ENCODE peak calls at places on chromosomes 5 and 9, in six cellular contexts. E is tibial nerve, G is GM12865, T is GM23338, M is cardiac fibroblast, R is uterus. C is an unnamed sample.

GRCh38 chr9:77647659-77648457 is at the start of gene GNA14:
- DNase-seq in T (peak; percentile 81), M (peak; percentile 36), G (no peak), R (peak; percentile 47), E (no peak), C (peak; percentile 57)

GRCh38 chr9:123339666-123340414 is 16.2 kb upstream of the CRB2 start:
- DNase-seq in G (peak; percentile 93), T (no peak), E (no peak), M (peak; percentile 20), R (no peak), C (no peak)

GRCh38 chr9:117340422-117340821 is 74.4 kb downstream of the ASTN2 start:
- DNase-seq in E (no peak), G (no peak), M (no peak), R (no peak), T (no peak), C (no peak)

GRCh38 chr5:114367029-114367428 is 5.2 kb downstream of the KCNN2 start:
- DNase-seq in R (no peak), M (peak; percentile 18), E (no peak), T (no peak), G (no peak), C (no peak)

GRCh38 chr5:176534640-176535039 is 2.6 kb downstream of the RNF44 start:
- DNase-seq in G (peak; percentile 51), M (no peak), R (no peak), T (no peak), E (no peak), C (no peak)

GRCh38 chr5:52134013-52134650 is 653.6 kb upstream of the ITGA1 start:
- DNase-seq in T (no peak), E (no peak), R (no peak), G (no peak), M (no peak), C (no peak)

GRCh38 chr5:33370135-33370472 is 70.7 kb upstream of the TARS1 start:
- DNase-seq in M (peak; percentile 96), R (no peak), T (no peak), G (no peak), E (no peak), C (no peak)

GRCh38 chr9:3441197-3441816 is 84.5 kb downstream of the RFX3 start:
- DNase-seq in T (peak; percentile 68), G (peak; percentile 81), R (no peak), M (peak; percentile 86), E (peak; percentile 18), C (peak; percentile 47)

GRCh38 chr5:123610665-123611406 is 98.9 kb downstream of the CSNK1G3 start:
- DNase-seq in G (peak; percentile 79), R (peak; percentile 18), T (peak; percentile 78), M (peak; percentile 86), E (peak; percentile 72), C (no peak)

GRCh38 chr5:54302267-54302687 is 8.1 kb downstream of the ARL15 start:
- DNase-seq in R (no peak), E (peak; percentile 12), M (peak; percentile 54), T (no peak), G (no peak), C (no peak)

GRCh38 chr9:27870404-27870803 is 297.1 kb upstream of the C9orf72 start:
- DNase-seq in E (no peak), G (no peak), T (no peak), R (no peak), M (no peak), C (no peak)

GRCh38 chr5:139481122-139481533 is 1.4 kb downstream of the STING1 start:
- DNase-seq in R (peak; percentile 68), E (no peak), G (no peak), M (peak; percentile 33), T (no peak), C (no peak)

GRCh38 chr9:6049798-6050197 is 34.4 kb upstream of the RANBP6 start:
- DNase-seq in M (peak; percentile 46), G (peak; percentile 82), R (no peak), E (no peak), T (peak; percentile 65), C (no peak)

GRCh38 chr5:35313296-35313695 is 83.0 kb upstream of the PRLR start:
- DNase-seq in M (peak; percentile 18), E (peak; percentile 10), R (no peak), G (no peak), T (no peak), C (no peak)

GRCh38 chr9:96156578-96156977 is 145.4 kb downstream of the HSD17B3 start:
- DNase-seq in E (no peak), G (peak; percentile 51), R (no peak), M (no peak), T (no peak), C (peak; percentile 72)

GRCh38 chr5:76479973-76480667 is 77.0 kb downstream of the IQGAP2 start:
- DNase-seq in E (no peak), M (no peak), G (no peak), T (no peak), R (no peak), C (no peak)

GRCh38 chr9:76926324-76926731 is 20.4 kb upstream of the PRUNE2 start:
- DNase-seq in T (no peak), E (no peak), G (no peak), R (no peak), M (peak; percentile 99), C (no peak)

GRCh38 chr5:72101828-72102227 is 5.4 kb upstream of the MAP1B start:
- DNase-seq in R (no peak), T (no peak), M (peak; percentile 60), G (no peak), E (no peak), C (no peak)

GRCh38 chr9:121744002-121744686 is 92.7 kb downstream of the DAB2IP start:
- DNase-seq in T (peak; percentile 55), E (peak; percentile 60), R (peak; percentile 67), M (peak; percentile 45), G (peak; percentile 74), C (peak; percentile 67)
- TF ChIP-seq CTCF in T (peak; percentile 37), E (peak; percentile 27), R (peak; percentile 62), M (peak; percentile 46), G (peak; percentile 66), C (peak; percentile 21)

GRCh38 chr5:38753776-38754175 is 92.0 kb upstream of the OSMR start:
- DNase-seq in M (no peak), G (no peak), E (no peak), T (no peak), R (no peak), C (no peak)

GRCh38 chr5:38756068-38756467 is 89.7 kb upstream of the OSMR start:
- DNase-seq in M (peak; percentile 27), E (no peak), G (no peak), T (no peak), R (no peak), C (no peak)

GRCh38 chr5:38752622-38753021 is 93.2 kb upstream of the OSMR start:
- DNase-seq in R (no peak), G (no peak), T (no peak), E (no peak), M (no peak), C (no peak)

GRCh38 chr5:38757451-38758245 is 88.2 kb upstream of the OSMR start:
- DNase-seq in R (no peak), T (no peak), G (no peak), E (no peak), M (no peak), C (no peak)

DNA sequence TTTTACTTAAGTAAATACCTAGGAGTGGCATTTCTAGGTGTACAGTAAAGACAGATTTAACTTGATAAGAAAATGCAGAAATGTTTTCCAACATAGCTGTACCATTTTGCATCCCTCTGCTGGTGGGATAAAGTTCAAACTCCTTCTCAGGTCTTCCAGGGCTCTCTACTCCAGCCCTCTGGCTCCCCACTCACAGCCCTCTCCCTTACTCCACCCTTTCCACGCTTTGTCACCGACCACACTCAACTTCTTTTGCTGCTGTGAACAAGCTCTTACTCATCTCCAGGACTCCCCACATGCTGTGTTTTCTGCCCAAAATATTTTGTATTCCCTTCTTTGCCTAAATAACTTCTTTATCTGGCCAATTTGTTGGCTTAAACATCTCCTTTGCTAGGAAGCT is 90.6 kb upstream of the OSMR start:
- DNase-seq in T (no peak), E (no peak), M (peak; percentile 67), R (no peak), G (no peak), C (no peak)
- TF ChIP-seq CTCF in T (no peak), E (no peak), M (no peak), R (no peak), G (no peak), C (no peak)

GRCh38 chr9:124771021-124771866 is at the start of gene NR6A1:
- DNase-seq in M (peak; percentile 96), T (peak; percentile 99), G (peak; percentile 97), R (peak; percentile 94), E (peak; percentile 93), C (peak; percentile 98)
- TF ChIP-seq CTCF in M (no peak), T (no peak), G (peak; percentile 37), R (peak; percentile 46), E (peak; percentile 46), C (peak; percentile 48)

GRCh38 chr9:104936291-104936690 is 8.3 kb upstream of the ABCA1 start:
- DNase-seq in G (no peak), R (no peak), T (no peak), M (no peak), E (no peak), C (no peak)
- TF ChIP-seq CTCF in G (no peak), R (no peak), T (no peak), M (no peak), E (no peak), C (no peak)

GRCh38 chr9:70490478-70490877 is 76.0 kb upstream of the KLF9 start:
- DNase-seq in R (no peak), E (no peak), G (no peak), T (no peak), M (no peak), C (no peak)
- TF ChIP-seq CTCF in R (no peak), E (no peak), G (no peak), T (no peak), M (no peak), C (no peak)